ENCODE peak calls at places on chromosomes 12 and 14, in eight cellular contexts. One of them, this sample, is unnamed.

GRCh38 chr12:65881348-65881961 is 57.2 kb downstream of the HMGA2 start:
- DNase-seq in HCT116: no peak
- DNase-seq in SK-N-SH: no peak
- DNase-seq in breast epithelium: peak; percentile 44
- DNase-seq in upper lobe of left lung: no peak
- DNase-seq in GM23338: peak; percentile 54
- DNase-seq in HepG2: no peak
- DNase-seq in stomach: peak; percentile 30
- DNase-seq in this sample: no peak

GRCh38 chr12:12943589-12944260 is 8.2 kb downstream of the GPRC5D start:
- DNase-seq in SK-N-SH: no peak
- DNase-seq in HepG2: no peak
- DNase-seq in breast epithelium: no peak
- DNase-seq in GM23338: no peak
- DNase-seq in stomach: no peak
- DNase-seq in HCT116: no peak
- DNase-seq in upper lobe of left lung: no peak
- DNase-seq in this sample: no peak

GRCh38 chr14:24058260-24058950 is 6.6 kb downstream of the CARMIL3 start:
- DNase-seq in stomach: peak; percentile 81
- DNase-seq in SK-N-SH: peak; percentile 91
- DNase-seq in HepG2: peak; percentile 89
- DNase-seq in breast epithelium: peak; percentile 71
- DNase-seq in GM23338: peak; percentile 93
- DNase-seq in HCT116: no peak
- DNase-seq in upper lobe of left lung: no peak
- DNase-seq in this sample: peak; percentile 86

GRCh38 chr12:131229426-131230339 is 276.0 kb downstream of the ADGRD1 start:
- DNase-seq in breast epithelium: peak; percentile 20
- DNase-seq in GM23338: peak; percentile 74
- DNase-seq in HepG2: no peak
- DNase-seq in stomach: no peak
- DNase-seq in HCT116: no peak
- DNase-seq in upper lobe of left lung: no peak
- DNase-seq in SK-N-SH: peak; percentile 92
- DNase-seq in this sample: no peak

GRCh38 chr12:116244001-116244400 is 33.5 kb downstream of the MED13L start:
- DNase-seq in SK-N-SH: no peak
- DNase-seq in HCT116: no peak
- DNase-seq in GM23338: no peak
- DNase-seq in HepG2: no peak
- DNase-seq in breast epithelium: no peak
- DNase-seq in upper lobe of left lung: no peak
- DNase-seq in stomach: no peak
- DNase-seq in this sample: no peak

GRCh38 chr12:21773263-21773741 is 1.2 kb downstream of the KCNJ8 start:
- DNase-seq in upper lobe of left lung: peak; percentile 66
- DNase-seq in stomach: no peak
- DNase-seq in SK-N-SH: peak; percentile 43
- DNase-seq in HepG2: no peak
- DNase-seq in breast epithelium: no peak
- DNase-seq in HCT116: peak; percentile 3
- DNase-seq in GM23338: peak; percentile 87
- DNase-seq in this sample: no peak

GRCh38 chr12:87253157-87253556 is 776.0 kb downstream of the C12orf50 start:
- DNase-seq in breast epithelium: no peak
- DNase-seq in HCT116: no peak
- DNase-seq in GM23338: no peak
- DNase-seq in upper lobe of left lung: no peak
- DNase-seq in HepG2: no peak
- DNase-seq in stomach: peak; percentile 27
- DNase-seq in SK-N-SH: no peak
- DNase-seq in this sample: no peak

GRCh38 chr14:50055461-50056228 is 60.7 kb downstream of the VCPKMT start:
- DNase-seq in HCT116: no peak
- DNase-seq in breast epithelium: no peak
- DNase-seq in HepG2: no peak
- DNase-seq in upper lobe of left lung: no peak
- DNase-seq in SK-N-SH: no peak
- DNase-seq in GM23338: peak; percentile 39
- DNase-seq in stomach: no peak
- DNase-seq in this sample: no peak

GRCh38 chr12:132266370-132266769 is 63.0 kb downstream of the GALNT9 start:
- DNase-seq in breast epithelium: no peak
- DNase-seq in HepG2: no peak
- DNase-seq in SK-N-SH: no peak
- DNase-seq in upper lobe of left lung: no peak
- DNase-seq in HCT116: no peak
- DNase-seq in GM23338: no peak
- DNase-seq in stomach: no peak
- DNase-seq in this sample: no peak

GRCh38 chr14:76293221-76293620 is 82.7 kb upstream of the ESRRB start:
- DNase-seq in HCT116: no peak
- DNase-seq in stomach: no peak
- DNase-seq in upper lobe of left lung: no peak
- DNase-seq in breast epithelium: no peak
- DNase-seq in SK-N-SH: no peak
- DNase-seq in GM23338: no peak
- DNase-seq in HepG2: no peak
- DNase-seq in this sample: no peak

GRCh38 chr12:50620050-50620974 is 115.5 kb downstream of the DIP2B start:
- DNase-seq in stomach: no peak
- DNase-seq in GM23338: peak; percentile 46
- DNase-seq in HCT116: no peak
- DNase-seq in upper lobe of left lung: no peak
- DNase-seq in HepG2: no peak
- DNase-seq in SK-N-SH: no peak
- DNase-seq in breast epithelium: no peak
- DNase-seq in this sample: no peak

GRCh38 chr12:52257074-52257551 is 17.3 kb upstream of the KRT86 start:
- DNase-seq in SK-N-SH: no peak
- DNase-seq in upper lobe of left lung: no peak
- DNase-seq in HCT116: no peak
- DNase-seq in GM23338: no peak
- DNase-seq in HepG2: no peak
- DNase-seq in breast epithelium: no peak
- DNase-seq in stomach: no peak
- DNase-seq in this sample: no peak

GRCh38 chr12:45582536-45582935 is 147.0 kb upstream of the ARID2 start:
- DNase-seq in stomach: no peak
- DNase-seq in HepG2: no peak
- DNase-seq in upper lobe of left lung: no peak
- DNase-seq in SK-N-SH: no peak
- DNase-seq in breast epithelium: no peak
- DNase-seq in HCT116: no peak
- DNase-seq in GM23338: no peak
- DNase-seq in this sample: no peak

GRCh38 chr12:8890313-8891084 is 23.8 kb upstream of the PHC1 start:
- DNase-seq in breast epithelium: no peak
- DNase-seq in GM23338: peak; percentile 82
- DNase-seq in upper lobe of left lung: no peak
- DNase-seq in HCT116: no peak
- DNase-seq in HepG2: peak; percentile 32
- DNase-seq in stomach: peak; percentile 51
- DNase-seq in SK-N-SH: peak; percentile 76
- DNase-seq in this sample: peak; percentile 34

GRCh38 chr12:123723011-123723410 is 10.9 kb downstream of the ATP6V0A2 start:
- DNase-seq in HepG2: no peak
- DNase-seq in GM23338: no peak
- DNase-seq in breast epithelium: no peak
- DNase-seq in HCT116: no peak
- DNase-seq in upper lobe of left lung: no peak
- DNase-seq in SK-N-SH: no peak
- DNase-seq in stomach: no peak
- DNase-seq in this sample: no peak

GRCh38 chr14:34781242-34781641 is 66.8 kb upstream of the CFL2 start:
- DNase-seq in HCT116: no peak
- DNase-seq in upper lobe of left lung: no peak
- DNase-seq in stomach: no peak
- DNase-seq in SK-N-SH: no peak
- DNase-seq in breast epithelium: no peak
- DNase-seq in HepG2: no peak
- DNase-seq in GM23338: no peak
- DNase-seq in this sample: no peak

DNA sequence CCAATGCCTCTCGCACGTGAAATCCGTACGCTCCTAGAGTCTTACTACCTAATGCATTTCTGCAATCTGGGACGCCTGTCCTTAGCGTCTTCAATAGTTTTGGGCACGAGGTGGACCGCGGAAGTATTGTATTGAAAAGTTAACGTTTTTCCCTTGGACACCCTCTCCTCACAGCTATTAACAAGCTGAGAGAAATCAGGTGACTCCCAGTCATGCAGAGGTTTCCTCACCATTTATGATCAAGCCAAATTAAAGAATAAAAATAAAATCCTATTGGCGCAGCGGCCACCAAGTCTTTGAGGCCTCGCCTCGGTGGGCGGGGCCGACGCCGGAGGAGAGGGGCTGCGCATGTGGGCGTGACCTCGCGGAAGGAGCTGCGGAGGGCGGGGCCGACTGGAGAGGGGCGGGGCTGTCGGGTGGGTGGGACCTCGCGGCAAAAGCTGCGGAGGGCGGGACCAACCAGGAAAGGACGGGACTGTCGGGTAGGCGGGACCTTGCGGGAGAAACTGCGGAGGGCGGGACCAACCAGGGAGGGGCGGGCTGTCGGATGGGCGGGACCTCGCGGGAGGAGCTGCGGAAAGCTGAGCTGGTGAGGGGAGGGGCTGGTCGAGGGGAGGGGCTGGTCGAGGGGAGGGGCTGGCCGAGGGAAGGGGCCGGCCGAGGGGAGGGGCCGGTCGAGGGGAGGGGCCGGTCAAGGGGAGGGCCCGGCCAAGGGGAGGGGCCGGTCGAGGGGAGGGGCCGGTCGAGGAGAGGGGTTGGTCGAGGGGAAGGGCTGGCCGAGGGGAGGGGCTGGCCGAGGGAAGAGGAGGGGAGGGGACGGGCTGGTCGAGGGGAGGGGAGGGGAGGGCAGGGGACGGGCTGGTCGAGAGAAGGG is 1.1 kb upstream of the PPP2R5C start:
- DNase-seq in upper lobe of left lung: peak; percentile 98
- DNase-seq in breast epithelium: peak; percentile 98
- DNase-seq in GM23338: peak; percentile 98
- DNase-seq in SK-N-SH: peak; percentile 95
- DNase-seq in HepG2: peak; percentile 84
- DNase-seq in stomach: peak; percentile 98
- DNase-seq in HCT116: peak; percentile 94
- DNase-seq in this sample: peak; percentile 99
- H3K27ac ChIP-seq in upper lobe of left lung: peak overlapping the region; percentile 95
- H3K27ac ChIP-seq in breast epithelium: peak overlapping the region; percentile 95
- H3K27ac ChIP-seq in GM23338: no peak overlapping the region
- H3K27ac ChIP-seq in SK-N-SH: peak overlapping the region; percentile 16
- H3K27ac ChIP-seq in HepG2: no peak overlapping the region
- H3K27ac ChIP-seq in stomach: peak overlapping the region; percentile 95
- H3K27ac ChIP-seq in HCT116: no peak overlapping the region
- H3K27ac ChIP-seq in this sample: peak overlapping the region; percentile 96

GRCh38 chr12:63944586-63945228 is 100.2 kb downstream of the SRGAP1 start:
- DNase-seq in HepG2: peak; percentile 83
- DNase-seq in stomach: no peak
- DNase-seq in SK-N-SH: peak; percentile 44
- DNase-seq in breast epithelium: no peak
- DNase-seq in GM23338: no peak
- DNase-seq in upper lobe of left lung: no peak
- DNase-seq in HCT116: no peak
- DNase-seq in this sample: no peak
- TF ChIP-seq POLR2AphosphoS5 in HepG2: no peak
- TF ChIP-seq POLR2AphosphoS5 in stomach: no peak
- TF ChIP-seq POLR2AphosphoS5 in SK-N-SH: no peak
- TF ChIP-seq POLR2AphosphoS5 in breast epithelium: no peak
- TF ChIP-seq POLR2AphosphoS5 in GM23338: no peak
- TF ChIP-seq POLR2AphosphoS5 in upper lobe of left lung: no peak
- TF ChIP-seq POLR2AphosphoS5 in HCT116: no peak
- TF ChIP-seq POLR2AphosphoS5 in this sample: no peak

DNA sequence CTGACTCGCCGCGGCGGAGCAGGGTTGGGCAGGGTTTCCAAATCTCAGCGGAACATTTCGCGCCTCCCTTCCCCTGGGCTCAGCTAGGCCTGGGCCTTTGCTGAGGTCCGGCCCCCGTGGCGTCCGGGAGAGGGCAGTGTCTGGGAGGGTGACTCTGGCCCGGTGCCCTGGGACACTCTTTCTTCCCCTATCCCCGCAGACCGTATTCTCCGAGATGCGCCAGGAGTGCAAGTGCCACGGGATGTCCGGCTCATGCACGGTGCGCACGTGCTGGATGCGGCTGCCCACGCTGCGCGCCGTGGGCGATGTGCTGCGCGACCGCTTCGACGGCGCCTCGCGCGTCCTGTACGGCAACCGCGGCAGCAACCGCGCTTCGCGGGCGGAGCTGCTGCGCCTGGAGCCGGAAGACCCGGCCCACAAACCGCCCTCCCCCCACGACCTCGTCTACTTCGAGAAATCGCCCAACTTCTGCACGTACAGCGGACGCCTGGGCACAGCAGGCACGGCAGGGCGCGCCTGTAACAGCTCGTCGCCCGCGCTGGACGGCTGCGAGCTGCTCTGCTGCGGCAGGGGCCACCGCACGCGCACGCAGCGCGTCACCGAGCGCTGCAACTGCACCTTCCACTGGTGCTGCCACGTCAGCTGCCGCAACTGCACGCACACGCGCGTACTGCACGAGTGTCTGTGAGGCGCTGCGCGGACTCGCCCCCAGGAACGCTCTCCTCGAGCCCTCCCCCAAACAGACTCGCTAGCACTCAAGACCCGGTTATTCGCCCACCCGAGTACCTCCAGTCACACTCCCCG is 3.0 kb downstream of the WNT1 start:
- DNase-seq in stomach: no peak
- DNase-seq in GM23338: peak; percentile 67
- DNase-seq in HepG2: no peak
- DNase-seq in upper lobe of left lung: peak; percentile 88
- DNase-seq in SK-N-SH: peak; percentile 80
- DNase-seq in HCT116: no peak
- DNase-seq in breast epithelium: no peak
- DNase-seq in this sample: no peak
- TF ChIP-seq CTCF in stomach: no peak
- TF ChIP-seq CTCF in GM23338: no peak
- TF ChIP-seq CTCF in HepG2: peak; percentile 2
- TF ChIP-seq CTCF in upper lobe of left lung: peak; percentile 9
- TF ChIP-seq CTCF in SK-N-SH: peak; percentile 25
- TF ChIP-seq CTCF in HCT116: no peak
- TF ChIP-seq CTCF in breast epithelium: no peak
- TF ChIP-seq CTCF in this sample: no peak

DNA sequence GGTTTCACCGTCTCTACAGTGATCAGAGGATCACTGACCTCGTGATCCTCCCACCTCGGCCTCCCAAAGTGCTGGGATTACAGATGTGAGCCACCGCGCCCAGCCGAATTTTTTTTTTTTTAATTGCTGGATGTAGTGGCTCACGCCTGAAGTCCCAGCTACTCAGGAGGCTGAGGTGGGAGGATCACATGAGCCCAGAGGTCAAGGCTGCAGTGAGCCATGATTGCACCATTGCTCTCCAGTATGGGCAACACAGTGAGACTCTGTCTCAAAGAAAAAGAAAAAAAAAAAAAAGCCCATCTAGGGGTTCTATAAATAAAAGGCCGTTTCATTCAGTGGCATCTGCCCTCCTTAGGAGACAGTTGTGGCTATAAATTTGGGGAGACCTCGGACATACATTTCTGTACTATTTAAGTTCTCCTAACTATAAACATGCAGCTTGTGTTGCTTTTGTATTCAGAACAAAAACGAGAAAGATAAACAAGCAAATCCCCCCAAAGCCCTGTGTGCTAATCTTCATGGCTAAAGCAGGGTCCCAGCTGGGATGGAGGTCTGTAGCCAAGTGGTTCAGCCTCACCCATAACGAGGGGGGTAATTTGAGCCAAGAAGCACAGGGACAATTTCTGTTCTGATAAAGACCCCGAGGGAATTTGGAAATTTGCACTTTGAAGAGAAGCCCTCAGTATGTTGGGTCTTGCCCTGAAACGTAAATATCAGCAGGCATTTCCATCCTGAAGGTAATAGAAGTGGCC is 35.0 kb upstream of the BCL7A start:
- DNase-seq in stomach: no peak
- DNase-seq in SK-N-SH: no peak
- DNase-seq in upper lobe of left lung: no peak
- DNase-seq in GM23338: no peak
- DNase-seq in HCT116: no peak
- DNase-seq in HepG2: no peak
- DNase-seq in breast epithelium: no peak
- DNase-seq in this sample: no peak
- H3K27ac ChIP-seq in stomach: no peak overlapping the region
- H3K27ac ChIP-seq in SK-N-SH: no peak overlapping the region
- H3K27ac ChIP-seq in upper lobe of left lung: no peak overlapping the region
- H3K27ac ChIP-seq in GM23338: no peak overlapping the region
- H3K27ac ChIP-seq in HCT116: no peak overlapping the region
- H3K27ac ChIP-seq in HepG2: no peak overlapping the region
- H3K27ac ChIP-seq in breast epithelium: no peak overlapping the region
- H3K27ac ChIP-seq in this sample: no peak overlapping the region

This sample was measured in prostate gland.